ENCODE peak calls at places on chromosomes 2 and 18, in seven cellular contexts. T, D, Z, K, F, S and P are unnamed samples.
A peak's percentile ranks its signal among the peaks of the same experiment; 100 is the strongest.

GRCh38 chr18:2425426-2426317 is 145.6 kb downstream of the METTL4 start:
- DNase-seq in T (no peak), K (no peak), D (no peak), S (peak; percentile 29), Z (no peak), F (peak; percentile 34), P (no peak)

GRCh38 chr2:235584269-235585007 is 90.6 kb downstream of the AGAP1 start:
- DNase-seq in K (no peak), F (no peak), Z (no peak), T (no peak), D (no peak), S (no peak), P (no peak)

GRCh38 chr2:219175928-219176817 is 552 bp downstream of the CNPPD1 start:
- DNase-seq in F (peak; percentile 19), Z (peak; percentile 77), D (peak; percentile 39), S (peak; percentile 22), T (no peak), K (peak; percentile 69), P (no peak)

GRCh38 chr2:109694190-109694589 is 80.0 kb downstream of the SOWAHC start:
- DNase-seq in F (peak; percentile 24), Z (peak; percentile 35), D (no peak), K (no peak), T (no peak), S (no peak), P (no peak)

GRCh38 chr2:233361298-233361697 is 7.0 kb downstream of the DGKD start:
- DNase-seq in Z (no peak), S (no peak), D (no peak), F (no peak), T (no peak), K (no peak), P (no peak)

GRCh38 chr2:97932975-97933662 is 62.6 kb downstream of the TMEM131 start:
- DNase-seq in S (no peak), Z (no peak), K (no peak), F (no peak), D (no peak), T (no peak), P (no peak)

GRCh38 chr18:11487390-11487789 is 122.0 kb upstream of the SLC35G4 start:
- DNase-seq in F (no peak), T (no peak), D (no peak), S (no peak), Z (no peak), K (no peak), P (no peak)

GRCh38 chr2:231189571-231190495 is 8.6 kb upstream of the ARMC9 start:
- DNase-seq in T (no peak), S (peak; percentile 62), F (peak; percentile 24), D (no peak), Z (peak; percentile 88), K (no peak), P (peak; percentile 78)

GRCh38 chr2:109185801-109186570 is 57.0 kb downstream of the SH3RF3 start:
- DNase-seq in Z (peak; percentile 87), K (peak; percentile 76), F (no peak), S (peak; percentile 66), T (no peak), D (no peak), P (peak; percentile 36)

GRCh38 chr18:26103579-26103978 is 13.2 kb upstream of the SS18 start:
- DNase-seq in D (peak; percentile 70), F (no peak), T (peak; percentile 58), Z (no peak), K (no peak), S (no peak), P (no peak)

GRCh38 chr2:146867472-146867986 is 977.3 kb upstream of the ACVR2A start:
- DNase-seq in D (no peak), K (peak; percentile 23), S (no peak), T (no peak), Z (no peak), F (no peak), P (no peak)

GRCh38 chr2:241851325-241852115 is 7.2 kb downstream of the PDCD1 start:
- DNase-seq in S (no peak), D (no peak), K (peak; percentile 33), T (no peak), F (no peak), Z (no peak), P (peak; percentile 12)

GRCh38 chr2:241218131-241219029 is 29.9 kb downstream of the ANO7 start:
- DNase-seq in K (peak; percentile 68), D (peak; percentile 71), S (peak; percentile 17), Z (peak; percentile 65), F (no peak), T (peak; percentile 55), P (peak; percentile 59)

GRCh38 chr2:46686811-46687210 is 207.4 kb downstream of the TMEM247 start:
- DNase-seq in F (no peak), T (peak; percentile 71), Z (no peak), S (no peak), K (no peak), D (no peak), P (no peak)

GRCh38 chr18:6859676-6860422 is 130.3 kb downstream of the ARHGAP28 start:
- DNase-seq in F (no peak), K (no peak), Z (no peak), D (no peak), S (peak; percentile 34), T (no peak), P (no peak)

GRCh38 chr2:71187589-71187988 is 39.3 kb downstream of the PAIP2B start:
- DNase-seq in S (no peak), K (no peak), T (no peak), D (no peak), Z (no peak), F (no peak), P (no peak)

GRCh38 chr2:237128026-237128703 is 42.5 kb downstream of the COPS8 start:
- DNase-seq in S (peak; percentile 100), Z (peak; percentile 92), T (no peak), D (no peak), F (peak; percentile 99), K (peak; percentile 88), P (peak; percentile 96)

GRCh38 chr18:28890796-28891195 is 713.9 kb upstream of the CDH2 start:
- DNase-seq in S (no peak), T (peak; percentile 53), Z (no peak), F (no peak), D (no peak), K (no peak), P (no peak)

GRCh38 chr18:53191634-53192033 is 851.6 kb downstream of the DCC start:
- DNase-seq in F (no peak), D (no peak), T (no peak), Z (no peak), S (no peak), K (no peak), P (no peak)

GRCh38 chr2:20205915-20206524 is 18.9 kb downstream of the SDC1 start:
- DNase-seq in F (no peak), D (no peak), Z (no peak), K (no peak), S (no peak), T (no peak), P (no peak)

GRCh38 chr2:20201671-20202070 is 23.3 kb downstream of the SDC1 start:
- DNase-seq in K (no peak), Z (no peak), T (no peak), F (no peak), S (no peak), D (no peak), P (no peak)

GRCh38 chr2:20205069-20205468 is 19.9 kb downstream of the SDC1 start:
- DNase-seq in K (no peak), S (no peak), D (no peak), T (no peak), Z (no peak), F (no peak), P (no peak)

GRCh38 chr2:20203072-20203471 is 21.9 kb downstream of the SDC1 start:
- DNase-seq in T (no peak), S (no peak), D (no peak), F (no peak), Z (no peak), K (no peak), P (no peak)

DNA sequence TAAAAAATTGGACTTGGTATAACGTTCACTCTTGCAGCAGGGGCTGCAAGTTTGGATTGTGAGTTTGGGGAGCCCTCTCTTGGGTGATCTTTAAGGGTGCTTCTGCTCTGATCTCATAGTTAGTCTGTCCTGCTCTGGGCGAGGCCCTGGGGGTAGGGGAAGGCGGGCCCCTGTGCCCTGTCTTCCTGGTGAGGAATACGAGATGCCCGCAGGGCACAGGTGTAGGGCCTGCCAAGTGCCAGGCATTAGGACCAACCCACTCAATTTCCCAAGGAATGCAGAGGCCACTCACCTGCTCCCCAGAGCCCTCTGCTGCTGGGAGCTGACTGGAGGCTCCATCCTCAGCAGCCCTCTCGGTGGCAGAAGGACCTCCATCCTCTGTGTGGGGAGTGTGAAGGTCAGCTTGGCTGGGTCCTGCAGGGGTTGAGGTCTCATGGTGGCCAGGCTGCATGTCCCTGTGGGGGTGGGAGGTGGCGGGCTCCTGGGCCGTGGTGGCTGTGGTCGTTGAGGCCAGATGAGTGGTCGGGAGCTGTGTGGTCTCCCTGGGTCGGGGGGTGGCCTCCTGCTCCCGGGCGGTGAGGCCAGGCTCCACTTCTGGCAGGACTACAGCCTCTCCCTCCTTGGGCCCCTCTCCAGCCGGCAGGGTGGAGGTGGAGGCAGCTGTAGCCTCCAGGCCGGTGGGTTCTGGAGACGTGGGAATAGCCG is 21.3 kb downstream of the SDC1 start:
- DNase-seq in K (no peak), T (no peak), Z (no peak), D (no peak), F (no peak), S (no peak), P (no peak)
- TF ChIP-seq CTCF in K (no peak), T (no peak), Z (no peak), D (peak; percentile 6), F (no peak), S (no peak), P (no peak)

GRCh38 chr2:2613279-2614199 is 282.5 kb upstream of the MYT1L start:
- DNase-seq in F (peak; percentile 92), D (peak; percentile 95), K (peak; percentile 90), S (peak; percentile 83), Z (peak; percentile 97), T (peak; percentile 97), P (peak; percentile 74)
- H3K4me3 ChIP-seq in F (peak overlapping the region; percentile 44), D (peak overlapping the region; percentile 42), K (peak overlapping the region; percentile 57), S (peak overlapping the region; percentile 26), Z (no peak overlapping the region), T (peak overlapping the region; percentile 52), P (peak overlapping the region; percentile 33)

GRCh38 chr2:167292430-167293171 is 404.3 kb downstream of the XIRP2 start:
- DNase-seq in D (peak; percentile 58), T (peak; percentile 93), Z (peak; percentile 81), K (peak; percentile 91), S (peak; percentile 91), F (peak; percentile 89), P (peak; percentile 61)
- TF ChIP-seq CTCF in D (no peak), T (peak; percentile 62), Z (no peak), K (peak; percentile 42), S (peak; percentile 38), F (peak; percentile 60), P (peak; percentile 26)

GRCh38 chr2:12037301-12037700 is 290.9 kb downstream of the LPIN1 start:
- DNase-seq in T (no peak), D (no peak), S (no peak), Z (no peak), F (no peak), K (no peak), P (no peak)

GRCh38 chr2:12034303-12034861 is 287.9 kb downstream of the LPIN1 start:
- DNase-seq in Z (no peak), D (no peak), S (no peak), F (no peak), T (no peak), K (no peak), P (no peak)

GRCh38 chr2:12036640-12036983 is 290.2 kb downstream of the LPIN1 start:
- DNase-seq in Z (no peak), K (no peak), D (no peak), F (no peak), T (no peak), S (no peak), P (no peak)

GRCh38 chr2:12035029-12035720 is 288.7 kb downstream of the LPIN1 start:
- DNase-seq in F (no peak), S (no peak), Z (no peak), D (no peak), K (no peak), T (no peak), P (no peak)

GRCh38 chr2:12035956-12036639 is 289.7 kb downstream of the LPIN1 start:
- DNase-seq in Z (no peak), F (no peak), T (no peak), K (no peak), S (no peak), D (no peak), P (no peak)
- H3K4me3 ChIP-seq in Z (no peak overlapping the region), F (no peak overlapping the region), T (no peak overlapping the region), K (no peak overlapping the region), S (no peak overlapping the region), D (no peak overlapping the region), P (no peak overlapping the region)